ENCODE peak calls at places on chromosomes 3 and 15, in five cellular contexts. One of them, this sample, is unnamed.

GRCh38 chr3:142210608-142211007 is 14.8 kb downstream of the GK5 start:
- DNase-seq in fibroblast of the aortic adventitia: peak
- DNase-seq in OCI-LY7: peak
- DNase-seq in NB4: no peak
- DNase-seq in PC-3: no peak
- DNase-seq in this sample: peak

GRCh38 chr3:183824761-183825379 is 507 bp downstream of the MAP6D1 start:
- DNase-seq in PC-3: peak
- DNase-seq in NB4: peak
- DNase-seq in fibroblast of the aortic adventitia: no peak
- DNase-seq in OCI-LY7: no peak
- DNase-seq in this sample: no peak

GRCh38 chr3:133941390-133941789 is 45.7 kb upstream of the RAB6B start:
- DNase-seq in OCI-LY7: no peak
- DNase-seq in fibroblast of the aortic adventitia: peak
- DNase-seq in NB4: no peak
- DNase-seq in PC-3: no peak
- DNase-seq in this sample: peak

GRCh38 chr15:60635507-60636352 is 156.8 kb upstream of the ICE2 start:
- DNase-seq in fibroblast of the aortic adventitia: no peak
- DNase-seq in OCI-LY7: peak
- DNase-seq in PC-3: no peak
- DNase-seq in NB4: peak
- DNase-seq in this sample: peak

GRCh38 chr3:81874738-81875137 is 113.3 kb upstream of the GBE1 start:
- DNase-seq in OCI-LY7: no peak
- DNase-seq in NB4: no peak
- DNase-seq in PC-3: peak
- DNase-seq in fibroblast of the aortic adventitia: no peak
- DNase-seq in this sample: no peak

GRCh38 chr3:9352917-9353823 is 9.7 kb upstream of the THUMPD3 start:
- DNase-seq in NB4: peak
- DNase-seq in PC-3: peak
- DNase-seq in OCI-LY7: peak
- DNase-seq in fibroblast of the aortic adventitia: peak
- DNase-seq in this sample: peak

GRCh38 chr3:128369106-128369708 is 97.5 kb downstream of the DNAJB8 start:
- DNase-seq in PC-3: no peak
- DNase-seq in OCI-LY7: no peak
- DNase-seq in NB4: no peak
- DNase-seq in fibroblast of the aortic adventitia: no peak
- DNase-seq in this sample: no peak

GRCh38 chr15:91203619-91204018 is 103.6 kb downstream of the SV2B start:
- DNase-seq in NB4: no peak
- DNase-seq in OCI-LY7: no peak
- DNase-seq in PC-3: no peak
- DNase-seq in fibroblast of the aortic adventitia: no peak
- DNase-seq in this sample: no peak

GRCh38 chr15:99371180-99372103 is 120.2 kb downstream of the LRRC28 start:
- DNase-seq in fibroblast of the aortic adventitia: peak
- DNase-seq in OCI-LY7: no peak
- DNase-seq in PC-3: no peak
- DNase-seq in NB4: peak
- DNase-seq in this sample: peak

GRCh38 chr3:117874028-117874765 is 1160.4 kb downstream of the IGSF11 start:
- DNase-seq in OCI-LY7: no peak
- DNase-seq in NB4: no peak
- DNase-seq in fibroblast of the aortic adventitia: peak
- DNase-seq in PC-3: no peak
- DNase-seq in this sample: no peak

GRCh38 chr3:42025388-42026138 is 63.7 kb upstream of the ULK4 start:
- DNase-seq in NB4: peak
- DNase-seq in fibroblast of the aortic adventitia: peak
- DNase-seq in PC-3: peak
- DNase-seq in OCI-LY7: peak
- DNase-seq in this sample: peak

GRCh38 chr3:55296035-55296434 is 191.1 kb downstream of the WNT5A start:
- DNase-seq in PC-3: peak
- DNase-seq in NB4: no peak
- DNase-seq in fibroblast of the aortic adventitia: peak
- DNase-seq in OCI-LY7: no peak
- DNase-seq in this sample: peak

GRCh38 chr3:102178817-102179216 is 256.0 kb upstream of the ZPLD1 start:
- DNase-seq in OCI-LY7: no peak
- DNase-seq in PC-3: no peak
- DNase-seq in NB4: no peak
- DNase-seq in fibroblast of the aortic adventitia: no peak
- DNase-seq in this sample: no peak

GRCh38 chr3:53123953-53124352 is 6.3 kb downstream of the RFT1 start:
- DNase-seq in PC-3: no peak
- DNase-seq in NB4: no peak
- DNase-seq in fibroblast of the aortic adventitia: no peak
- DNase-seq in OCI-LY7: no peak
- DNase-seq in this sample: no peak

GRCh38 chr3:178182337-178182761 is 353.9 kb upstream of the KCNMB2 start:
- DNase-seq in NB4: no peak
- DNase-seq in fibroblast of the aortic adventitia: no peak
- DNase-seq in OCI-LY7: no peak
- DNase-seq in PC-3: no peak
- DNase-seq in this sample: no peak

GRCh38 chr3:183491109-183491922 is 62.9 kb upstream of the MCF2L2 start:
- DNase-seq in fibroblast of the aortic adventitia: no peak
- DNase-seq in NB4: no peak
- DNase-seq in OCI-LY7: no peak
- DNase-seq in PC-3: no peak
- DNase-seq in this sample: no peak

GRCh38 chr3:33439421-33440327 is 531 bp downstream of the UBP1 start:
- DNase-seq in NB4: peak
- DNase-seq in fibroblast of the aortic adventitia: peak
- DNase-seq in PC-3: peak
- DNase-seq in OCI-LY7: peak
- DNase-seq in this sample: peak

GRCh38 chr3:165642761-165643432 is 194.3 kb downstream of the BCHE start:
- DNase-seq in fibroblast of the aortic adventitia: peak
- DNase-seq in OCI-LY7: no peak
- DNase-seq in PC-3: peak
- DNase-seq in NB4: no peak
- DNase-seq in this sample: peak

GRCh38 chr15:59833366-59833765 is 144.2 kb upstream of the BNIP2 start:
- DNase-seq in OCI-LY7: no peak
- DNase-seq in NB4: no peak
- DNase-seq in fibroblast of the aortic adventitia: no peak
- DNase-seq in PC-3: no peak
- DNase-seq in this sample: no peak

GRCh38 chr3:129892857-129893615 is 475 bp downstream of the TMCC1 start:
- DNase-seq in OCI-LY7: peak
- DNase-seq in NB4: peak
- DNase-seq in PC-3: peak
- DNase-seq in fibroblast of the aortic adventitia: peak
- DNase-seq in this sample: no peak

GRCh38 chr3:81758275-81758674 is 3.2 kb downstream of the GBE1 start:
- DNase-seq in OCI-LY7: no peak
- DNase-seq in PC-3: peak
- DNase-seq in NB4: no peak
- DNase-seq in fibroblast of the aortic adventitia: peak
- DNase-seq in this sample: peak

GRCh38 chr15:85443593-85444328 is 63.4 kb downstream of the AKAP13 start:
- DNase-seq in fibroblast of the aortic adventitia: peak
- DNase-seq in OCI-LY7: peak
- DNase-seq in NB4: no peak
- DNase-seq in PC-3: peak
- DNase-seq in this sample: peak

GRCh38 chr3:145857956-145858355 is 303.0 kb downstream of the PLOD2 start:
- DNase-seq in NB4: no peak
- DNase-seq in PC-3: peak
- DNase-seq in fibroblast of the aortic adventitia: no peak
- DNase-seq in OCI-LY7: no peak
- DNase-seq in this sample: peak

GRCh38 chr3:62577153-62577552 is 203.8 kb upstream of the FEZF2 start:
- DNase-seq in NB4: no peak
- DNase-seq in fibroblast of the aortic adventitia: peak
- DNase-seq in PC-3: no peak
- DNase-seq in OCI-LY7: no peak
- DNase-seq in this sample: peak

GRCh38 chr3:156334841-156335545 is 214.6 kb downstream of the KCNAB1 start:
- DNase-seq in NB4: no peak
- DNase-seq in fibroblast of the aortic adventitia: no peak
- DNase-seq in PC-3: peak
- DNase-seq in OCI-LY7: no peak
- DNase-seq in this sample: no peak

GRCh38 chr15:64779024-64779423 is 3.6 kb upstream of the RBPMS2 start:
- DNase-seq in OCI-LY7: no peak
- DNase-seq in fibroblast of the aortic adventitia: no peak
- DNase-seq in PC-3: no peak
- DNase-seq in NB4: no peak
- DNase-seq in this sample: no peak

GRCh38 chr3:56754753-56755365 is 46.9 kb downstream of the ARHGEF3 start:
- DNase-seq in PC-3: no peak
- DNase-seq in fibroblast of the aortic adventitia: no peak
- DNase-seq in OCI-LY7: peak
- DNase-seq in NB4: no peak
- DNase-seq in this sample: no peak
- H3K4me3 ChIP-seq in PC-3: no peak
- H3K4me3 ChIP-seq in fibroblast of the aortic adventitia: no peak
- H3K4me3 ChIP-seq in OCI-LY7: peak
- H3K4me3 ChIP-seq in NB4: no peak
- H3K4me3 ChIP-seq in this sample: no peak

DNA sequence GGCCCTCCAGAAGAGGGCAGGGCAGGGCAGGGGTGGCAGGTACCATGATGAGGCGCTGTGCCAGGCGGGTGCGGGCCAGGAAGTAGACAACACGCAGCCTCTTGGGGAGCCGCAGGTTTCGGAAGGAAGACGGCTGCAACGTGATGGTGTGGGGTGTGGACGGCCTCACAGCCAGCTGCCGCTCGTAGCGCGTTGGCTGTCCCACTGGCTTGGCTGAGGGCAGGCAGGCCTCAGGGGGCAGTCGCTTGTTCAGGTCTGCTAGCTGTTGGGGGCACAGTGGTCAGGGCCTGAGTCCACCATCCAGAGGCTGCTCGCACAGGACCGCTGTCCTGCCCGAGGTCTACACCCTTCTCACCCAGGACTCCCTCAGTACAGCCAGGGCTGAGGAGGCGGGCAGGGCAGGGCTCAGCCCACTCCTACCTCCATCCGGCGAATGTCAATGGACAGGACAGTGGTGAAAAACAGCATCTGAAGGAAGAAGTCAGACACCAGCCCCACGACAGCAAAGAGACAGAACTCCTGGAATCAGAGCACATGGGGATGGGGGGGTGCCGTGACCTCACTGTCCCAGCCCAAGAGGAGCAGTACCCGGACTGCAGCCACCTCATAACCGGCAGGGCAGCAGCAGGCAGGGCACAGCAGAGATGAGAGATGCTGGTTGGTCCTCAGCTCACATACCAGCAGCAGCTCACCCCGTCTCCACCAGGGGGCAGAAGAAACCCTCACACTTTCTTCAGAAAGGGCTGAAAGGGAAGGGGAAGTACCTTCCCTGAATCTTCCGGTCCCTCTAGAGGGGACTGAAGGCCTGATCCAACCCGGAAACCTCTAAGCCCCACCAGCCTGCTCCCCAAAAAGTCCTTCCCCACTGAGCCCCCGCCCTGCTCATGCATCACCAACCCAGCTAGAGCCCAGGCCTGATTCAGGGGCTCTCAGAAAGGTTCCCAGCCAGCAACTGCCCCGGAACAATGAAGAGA is 40.0 kb downstream of the PTPN23 start:
- DNase-seq in NB4: peak
- DNase-seq in fibroblast of the aortic adventitia: peak
- DNase-seq in OCI-LY7: peak
- DNase-seq in PC-3: peak
- DNase-seq in this sample: peak
- TF ChIP-seq CTCF in NB4: peak
- TF ChIP-seq CTCF in fibroblast of the aortic adventitia: peak
- TF ChIP-seq CTCF in OCI-LY7: peak
- TF ChIP-seq CTCF in PC-3: peak
- TF ChIP-seq CTCF in this sample: peak

GRCh38 chr15:79089890-79090486 is 592 bp downstream of the RASGRF1 start:
- DNase-seq in OCI-LY7: no peak
- DNase-seq in NB4: no peak
- DNase-seq in PC-3: no peak
- DNase-seq in fibroblast of the aortic adventitia: no peak
- DNase-seq in this sample: peak

GRCh38 chr15:79090487-79091203 is at the start of gene RASGRF1:
- DNase-seq in OCI-LY7: no peak
- DNase-seq in fibroblast of the aortic adventitia: no peak
- DNase-seq in PC-3: no peak
- DNase-seq in NB4: no peak
- DNase-seq in this sample: no peak

GRCh38 chr15:79086814-79087213 is 3.8 kb downstream of the RASGRF1 start:
- DNase-seq in PC-3: no peak
- DNase-seq in OCI-LY7: no peak
- DNase-seq in NB4: no peak
- DNase-seq in fibroblast of the aortic adventitia: no peak
- DNase-seq in this sample: no peak

GRCh38 chr15:79089331-79089889 is 1.2 kb downstream of the RASGRF1 start:
- DNase-seq in fibroblast of the aortic adventitia: no peak
- DNase-seq in NB4: no peak
- DNase-seq in PC-3: no peak
- DNase-seq in OCI-LY7: no peak
- DNase-seq in this sample: no peak

GRCh38 chr15:79088426-79089205 is 2.0 kb downstream of the RASGRF1 start:
- DNase-seq in OCI-LY7: no peak
- DNase-seq in fibroblast of the aortic adventitia: no peak
- DNase-seq in NB4: no peak
- DNase-seq in PC-3: no peak
- DNase-seq in this sample: no peak
- H3K4me3 ChIP-seq in OCI-LY7: no peak
- H3K4me3 ChIP-seq in fibroblast of the aortic adventitia: no peak
- H3K4me3 ChIP-seq in NB4: no peak
- H3K4me3 ChIP-seq in PC-3: no peak
- H3K4me3 ChIP-seq in this sample: no peak

GRCh38 chr3:125059488-125060245 is 3.9 kb upstream of the HEG1 start:
- DNase-seq in fibroblast of the aortic adventitia: peak
- DNase-seq in OCI-LY7: no peak
- DNase-seq in PC-3: peak
- DNase-seq in NB4: no peak
- DNase-seq in this sample: no peak
- TF ChIP-seq CTCF in fibroblast of the aortic adventitia: peak
- TF ChIP-seq CTCF in OCI-LY7: no peak
- TF ChIP-seq CTCF in PC-3: no peak
- TF ChIP-seq CTCF in NB4: no peak
- TF ChIP-seq CTCF in this sample: peak

DNA sequence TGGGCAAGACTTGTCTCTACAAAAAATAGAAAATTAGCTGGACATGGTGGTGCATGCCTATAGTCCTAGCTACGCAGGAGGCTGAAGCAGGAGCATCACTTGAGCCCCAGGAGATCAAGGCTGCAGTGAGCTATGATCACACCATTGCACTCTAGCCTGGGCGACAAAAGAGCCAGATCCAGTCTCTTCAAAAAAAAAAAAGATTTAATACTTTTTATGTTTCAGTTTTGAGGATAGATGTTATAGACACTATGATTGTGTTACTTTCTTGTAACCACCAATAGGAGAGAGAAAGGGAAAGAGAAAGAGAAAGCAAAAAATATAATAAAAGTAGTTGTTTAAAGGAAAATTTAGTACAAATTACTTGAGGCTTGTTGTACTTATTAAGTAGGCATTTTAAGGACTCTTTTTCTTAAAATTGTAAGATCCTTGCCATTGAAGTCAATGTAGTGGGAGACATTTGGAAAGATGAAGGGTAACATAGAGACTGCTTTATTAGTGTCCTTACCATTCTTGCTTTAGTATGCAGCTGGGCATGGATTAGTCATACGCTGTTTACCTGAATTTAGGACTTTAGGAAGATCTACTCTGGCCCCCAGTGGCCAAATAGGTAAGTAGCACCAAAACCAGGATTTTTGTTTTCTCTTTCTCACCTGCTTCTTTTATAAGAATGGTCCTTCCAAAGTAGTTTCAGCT is 35.1 kb upstream of the ZDHHC23 start:
- DNase-seq in NB4: peak
- DNase-seq in OCI-LY7: peak
- DNase-seq in fibroblast of the aortic adventitia: peak
- DNase-seq in PC-3: peak
- DNase-seq in this sample: peak
- H3K4me3 ChIP-seq in NB4: no peak
- H3K4me3 ChIP-seq in OCI-LY7: no peak
- H3K4me3 ChIP-seq in fibroblast of the aortic adventitia: no peak
- H3K4me3 ChIP-seq in PC-3: peak
- H3K4me3 ChIP-seq in this sample: no peak